ENCODE peak calls at places on chromosomes 3 and 15, in four cellular contexts. Q is mesothelial cell of epicardium, J is cardiac fibroblast, T is H9. L is an unnamed sample.

GRCh38 chr3:108345492-108346205 is 49.3 kb downstream of the HHLA2 start:
- DNase-seq in Q (no peak), J (no peak), T (no peak), L (no peak)

GRCh38 chr15:81288616-81289015 is 35.3 kb downstream of the STARD5 start:
- DNase-seq in J (no peak), Q (no peak), T (no peak), L (no peak)

GRCh38 chr15:69624816-69625215 is 172.2 kb downstream of the RPLP1 start:
- DNase-seq in T (no peak), J (no peak), Q (no peak), L (no peak)

GRCh38 chr15:38490231-38490630 is 36.3 kb downstream of the FAM98B start:
- DNase-seq in Q (no peak), T (no peak), J (no peak), L (no peak)

GRCh38 chr3:160685144-160685766 is 8.3 kb downstream of the ARL14 start:
- DNase-seq in J (no peak), T (no peak), Q (no peak), L (no peak)

GRCh38 chr15:92820233-92821021 is 79.7 kb upstream of the CHD2 start:
- DNase-seq in Q (peak; percentile 86), T (peak; percentile 94), J (peak; percentile 94), L (peak; percentile 95)

GRCh38 chr3:193148678-193149473 is 92.1 kb upstream of the PLAAT1 start:
- DNase-seq in Q (no peak), T (no peak), J (no peak), L (no peak)

GRCh38 chr3:140204271-140204984 is 269.4 kb downstream of the CLSTN2 start:
- DNase-seq in T (peak; percentile 46), J (no peak), Q (no peak), L (no peak)

GRCh38 chr3:151971814-151972579 is 98.6 kb downstream of the SUCNR1 start:
- DNase-seq in J (no peak), T (no peak), Q (no peak), L (peak; percentile 7)

GRCh38 chr15:82805994-82806406 is at the start of gene FSD2:
- DNase-seq in Q (no peak), T (no peak), J (no peak), L (no peak)

GRCh38 chr15:78981532-78982313 is 36.9 kb upstream of the CTSH start:
- DNase-seq in T (no peak), Q (no peak), J (no peak), L (no peak)

GRCh38 chr15:74662064-74662860 is 33.6 kb downstream of the EDC3 start:
- DNase-seq in T (no peak), J (no peak), Q (no peak), L (no peak)
- TF ChIP-seq CTCF in T (no peak), J (no peak), Q (no peak), L (no peak)

GRCh38 chr3:69204315-69204957 is 82.0 kb upstream of the LMOD3 start:
- DNase-seq in J (no peak), T (no peak), Q (no peak), L (peak; percentile 88)
- TF ChIP-seq CTCF in J (no peak), T (no peak), Q (no peak), L (no peak)

GRCh38 chr3:184808021-184808420 is 3.9 kb upstream of the VPS8 start:
- DNase-seq in J (no peak), T (peak; percentile 81), Q (no peak), L (no peak)
- TF ChIP-seq CTCF in J (peak; percentile 14), T (peak; percentile 79), Q (no peak), L (peak; percentile 9)

GRCh38 chr3:46102059-46102779 is 74.9 kb upstream of the XCR1 start:
- DNase-seq in J (no peak), T (no peak), Q (no peak), L (no peak)

GRCh38 chr3:46098319-46098761 is 71.1 kb upstream of the XCR1 start:
- DNase-seq in T (no peak), Q (no peak), J (peak; percentile 74), L (peak; percentile 54)

GRCh38 chr3:46097691-46098241 is 70.5 kb upstream of the XCR1 start:
- DNase-seq in T (no peak), J (peak; percentile 76), Q (no peak), L (no peak)

GRCh38 chr3:46102780-46103130 is 75.5 kb upstream of the XCR1 start:
- DNase-seq in T (no peak), Q (no peak), J (no peak), L (no peak)

GRCh38 chr3:46100812-46101211 is 73.5 kb upstream of the XCR1 start:
- DNase-seq in J (no peak), Q (no peak), T (no peak), L (no peak)
- TF ChIP-seq CTCF in J (no peak), Q (no peak), T (no peak), L (no peak)

DNA sequence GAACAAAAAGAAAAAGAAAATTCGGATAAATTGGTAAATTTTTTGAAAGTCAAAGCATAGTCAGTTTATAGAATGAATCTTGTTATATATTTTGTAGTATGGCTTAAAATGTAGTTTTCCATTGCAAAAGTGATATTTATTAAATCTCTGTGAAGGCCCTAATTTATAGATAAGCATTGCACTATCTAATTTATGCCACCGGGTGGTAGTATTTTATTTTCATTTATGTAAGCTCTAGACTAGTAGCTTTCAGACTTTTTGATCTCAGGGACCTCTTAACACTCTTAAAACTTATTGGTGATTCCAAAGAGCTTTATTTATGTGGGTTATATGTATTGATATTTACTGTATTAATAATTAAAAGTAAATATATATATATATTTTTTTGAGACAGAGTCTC is 133.9 kb upstream of the LRRFIP2 start:
- DNase-seq in J (peak; percentile 46), T (no peak), Q (no peak), L (peak; percentile 40)
- TF ChIP-seq CTCF in J (peak; percentile 16), T (peak; percentile 67), Q (peak; percentile 67), L (peak; percentile 21)

GRCh38 chr3:185968168-185968567 is 30.4 kb upstream of the TRA2B start:
- DNase-seq in J (no peak), Q (no peak), T (no peak), L (no peak)
- TF ChIP-seq CTCF in J (no peak), Q (no peak), T (peak; percentile 21), L (no peak)

GRCh38 chr3:146221276-146221675 is 29.6 kb downstream of the PLSCR4 start:
- DNase-seq in Q (no peak), T (no peak), J (no peak), L (peak; percentile 4)

GRCh38 chr3:146223401-146224373 is 27.2 kb downstream of the PLSCR4 start:
- DNase-seq in Q (no peak), J (no peak), T (no peak), L (no peak)

GRCh38 chr3:146218880-146219866 is 31.7 kb downstream of the PLSCR4 start:
- DNase-seq in T (no peak), Q (no peak), J (peak; percentile 65), L (peak; percentile 43)

GRCh38 chr3:146227486-146227885 is 23.4 kb downstream of the PLSCR4 start:
- DNase-seq in J (no peak), T (no peak), Q (no peak), L (no peak)

DNA sequence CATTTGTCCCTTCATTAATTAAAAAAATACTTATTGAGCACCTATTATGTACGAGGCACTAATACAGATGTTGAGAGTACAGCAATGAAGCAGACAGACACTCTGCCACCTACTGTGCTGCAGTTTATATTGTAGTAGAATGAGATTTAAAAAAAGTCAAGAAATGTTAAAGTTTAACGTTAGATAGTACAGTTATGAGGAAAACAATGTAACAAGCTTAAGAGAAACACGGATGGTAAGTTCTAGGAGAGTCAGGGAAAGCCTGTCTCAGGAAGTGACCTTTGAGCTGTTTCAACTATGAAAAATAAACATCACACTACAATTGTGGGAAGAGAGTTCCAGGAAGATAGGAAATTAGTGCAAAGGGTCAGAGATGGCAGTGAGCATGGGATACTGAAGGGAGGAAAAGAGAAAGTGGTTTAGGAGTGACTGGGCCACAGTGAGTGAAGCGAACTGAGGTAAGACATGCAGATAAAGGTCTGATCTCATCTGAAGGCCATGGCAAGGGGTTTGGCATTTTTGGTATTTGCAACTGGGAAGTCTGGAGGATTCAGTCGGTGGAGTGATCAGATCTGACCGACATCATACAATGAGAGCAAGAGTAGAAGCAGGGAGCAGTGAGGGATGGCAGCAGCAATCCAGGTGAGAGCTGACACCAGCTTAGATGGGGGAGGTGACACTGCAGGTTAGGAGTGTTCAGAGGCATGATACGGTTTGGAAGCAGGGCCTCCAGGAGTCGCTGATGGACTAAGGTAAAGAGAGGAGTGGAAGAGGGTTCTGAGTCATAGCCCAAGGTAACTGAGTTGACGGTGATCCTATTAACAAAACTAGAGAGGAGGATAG is 28.5 kb downstream of the PLSCR4 start:
- DNase-seq in Q (no peak), T (peak; percentile 72), J (peak; percentile 55), L (peak; percentile 35)
- TF ChIP-seq CTCF in Q (no peak), T (peak; percentile 56), J (no peak), L (peak; percentile 22)

L was measured in epithelial cell of esophagus.